ENCODE peak calls at places on chromosomes 12 and 14, in six cellular contexts. One of them, this sample, is unnamed. For H3K36me3, the result is how much of the 10 kb centered on the place peaks cover.

GRCh38 chr12:185197-185955 is 28.6 kb downstream of the SLC6A12 start:
- DNase-seq in tibial nerve: no peak
- DNase-seq in SK-N-SH: no peak
- DNase-seq in ovary: no peak
- DNase-seq in stomach: no peak
- DNase-seq in HepG2: no peak
- DNase-seq in this sample: no peak

GRCh38 chr14:84646791-84647500 is 883.0 kb upstream of the FLRT2 start:
- DNase-seq in tibial nerve: no peak
- DNase-seq in ovary: no peak
- DNase-seq in stomach: no peak
- DNase-seq in SK-N-SH: no peak
- DNase-seq in HepG2: no peak
- DNase-seq in this sample: no peak

GRCh38 chr12:108856428-108857157 is 790 bp downstream of the SSH1 start:
- DNase-seq in stomach: peak
- DNase-seq in HepG2: peak
- DNase-seq in tibial nerve: peak
- DNase-seq in ovary: peak
- DNase-seq in SK-N-SH: peak
- DNase-seq in this sample: peak

GRCh38 chr14:23183479-23183878 is at the start of gene SLC7A8:
- DNase-seq in SK-N-SH: no peak
- DNase-seq in stomach: peak
- DNase-seq in ovary: peak
- DNase-seq in tibial nerve: peak
- DNase-seq in HepG2: no peak
- DNase-seq in this sample: peak

GRCh38 chr14:72736348-72736747 is 157.6 kb downstream of the DPF3 start:
- DNase-seq in SK-N-SH: peak
- DNase-seq in tibial nerve: no peak
- DNase-seq in HepG2: peak
- DNase-seq in ovary: no peak
- DNase-seq in stomach: peak
- DNase-seq in this sample: no peak

GRCh38 chr12:22459872-22460490 is 84.4 kb downstream of the C2CD5 start:
- DNase-seq in ovary: no peak
- DNase-seq in SK-N-SH: peak
- DNase-seq in tibial nerve: no peak
- DNase-seq in HepG2: peak
- DNase-seq in stomach: no peak
- DNase-seq in this sample: no peak

GRCh38 chr14:35320472-35320871 is 28.3 kb downstream of the PSMA6 start:
- DNase-seq in tibial nerve: no peak
- DNase-seq in HepG2: no peak
- DNase-seq in ovary: no peak
- DNase-seq in stomach: no peak
- DNase-seq in SK-N-SH: no peak
- DNase-seq in this sample: no peak

GRCh38 chr14:103679351-103679750 is 35.9 kb downstream of the XRCC3 start:
- DNase-seq in tibial nerve: no peak
- DNase-seq in HepG2: peak
- DNase-seq in SK-N-SH: peak
- DNase-seq in stomach: peak
- DNase-seq in ovary: no peak
- DNase-seq in this sample: peak

GRCh38 chr12:112584266-112584722 is 165.5 kb downstream of the PTPN11 start:
- DNase-seq in tibial nerve: no peak
- DNase-seq in ovary: no peak
- DNase-seq in stomach: no peak
- DNase-seq in SK-N-SH: no peak
- DNase-seq in HepG2: peak
- DNase-seq in this sample: no peak

GRCh38 chr12:128606040-128606439 is 217.7 kb downstream of the SLC15A4 start:
- DNase-seq in tibial nerve: no peak
- DNase-seq in ovary: no peak
- DNase-seq in HepG2: no peak
- DNase-seq in stomach: no peak
- DNase-seq in SK-N-SH: no peak
- DNase-seq in this sample: no peak

GRCh38 chr14:31207746-31208545 is at the start of gene HECTD1:
- DNase-seq in HepG2: peak
- DNase-seq in ovary: no peak
- DNase-seq in stomach: peak
- DNase-seq in SK-N-SH: peak
- DNase-seq in tibial nerve: peak
- DNase-seq in this sample: peak
- TF ChIP-seq EP300 in HepG2: peak
- TF ChIP-seq EP300 in ovary: no peak
- TF ChIP-seq EP300 in stomach: no peak
- TF ChIP-seq EP300 in SK-N-SH: no peak
- TF ChIP-seq EP300 in tibial nerve: peak
- TF ChIP-seq EP300 in this sample: no peak

GRCh38 chr12:124350491-124350890 is 55.6 kb downstream of the RFLNA start:
- DNase-seq in HepG2: no peak
- DNase-seq in ovary: no peak
- DNase-seq in SK-N-SH: no peak
- DNase-seq in stomach: no peak
- DNase-seq in tibial nerve: no peak
- DNase-seq in this sample: no peak

GRCh38 chr12:124354400-124354799 is 59.5 kb downstream of the RFLNA start:
- DNase-seq in ovary: no peak
- DNase-seq in stomach: no peak
- DNase-seq in tibial nerve: no peak
- DNase-seq in SK-N-SH: no peak
- DNase-seq in HepG2: no peak
- DNase-seq in this sample: no peak

GRCh38 chr12:124352839-124353238 is 57.9 kb downstream of the RFLNA start:
- DNase-seq in stomach: peak
- DNase-seq in ovary: no peak
- DNase-seq in SK-N-SH: no peak
- DNase-seq in HepG2: peak
- DNase-seq in tibial nerve: no peak
- DNase-seq in this sample: peak

GRCh38 chr12:124351422-124351821 is 56.5 kb downstream of the RFLNA start:
- DNase-seq in ovary: no peak
- DNase-seq in SK-N-SH: no peak
- DNase-seq in tibial nerve: no peak
- DNase-seq in HepG2: no peak
- DNase-seq in stomach: no peak
- DNase-seq in this sample: no peak

GRCh38 chr12:124352257-124352656 is 57.4 kb downstream of the RFLNA start:
- DNase-seq in tibial nerve: no peak
- DNase-seq in HepG2: no peak
- DNase-seq in ovary: no peak
- DNase-seq in stomach: no peak
- DNase-seq in SK-N-SH: no peak
- DNase-seq in this sample: no peak
- H3K36me3 ChIP-seq in tibial nerve: half or more
- H3K36me3 ChIP-seq in HepG2: half or more
- H3K36me3 ChIP-seq in ovary: under half
- H3K36me3 ChIP-seq in stomach: half or more
- H3K36me3 ChIP-seq in SK-N-SH: half or more
- H3K36me3 ChIP-seq in this sample: under half

DNA sequence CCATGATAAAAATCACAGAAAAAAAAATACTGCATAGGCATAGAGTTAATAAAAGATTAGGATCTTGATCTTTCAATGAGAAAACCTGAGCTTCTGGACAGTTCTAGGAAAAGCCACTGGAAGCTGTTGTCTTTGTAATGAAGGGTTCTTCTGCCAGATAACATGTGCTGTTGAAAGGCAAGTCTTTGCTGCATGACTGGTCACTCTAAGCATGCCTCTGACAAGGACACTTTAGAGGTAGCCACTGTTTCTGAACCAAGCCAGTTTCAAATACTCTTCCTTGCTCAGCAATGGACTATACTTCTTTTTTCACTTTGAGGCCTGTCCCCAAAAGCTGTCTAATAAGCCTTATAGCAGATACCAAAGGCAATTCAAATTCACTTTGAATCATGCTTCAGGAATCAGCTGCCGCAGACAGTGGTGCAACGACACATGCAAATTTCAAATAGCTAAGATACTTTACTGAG is 70.2 kb downstream of the BTG1 start:
- DNase-seq in SK-N-SH: no peak
- DNase-seq in ovary: no peak
- DNase-seq in tibial nerve: no peak
- DNase-seq in HepG2: no peak
- DNase-seq in stomach: no peak
- DNase-seq in this sample: no peak
- TF ChIP-seq EP300 in SK-N-SH: no peak
- TF ChIP-seq EP300 in ovary: no peak
- TF ChIP-seq EP300 in tibial nerve: no peak
- TF ChIP-seq EP300 in HepG2: no peak
- TF ChIP-seq EP300 in stomach: no peak
- TF ChIP-seq EP300 in this sample: no peak

DNA sequence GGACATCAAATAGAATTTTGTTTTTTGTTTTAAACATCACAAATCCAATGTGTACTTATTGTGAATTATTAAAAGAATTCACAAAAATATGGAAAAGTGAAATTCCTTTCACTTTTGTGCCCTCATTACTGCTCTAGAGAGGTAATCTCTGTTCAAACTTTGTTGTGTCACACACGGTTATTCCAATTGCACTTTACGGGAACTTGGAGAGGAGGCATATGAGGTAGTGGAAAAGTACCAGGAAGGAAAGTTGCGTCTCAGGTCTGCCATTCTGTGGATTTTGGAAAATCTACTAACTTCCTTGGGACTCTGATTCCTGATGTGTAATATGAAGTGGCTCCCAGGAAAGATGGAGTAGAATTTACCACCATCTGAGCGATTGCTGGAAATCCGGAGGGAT is 90.9 kb upstream of the DCN start:
- DNase-seq in tibial nerve: no peak
- DNase-seq in stomach: no peak
- DNase-seq in ovary: no peak
- DNase-seq in HepG2: no peak
- DNase-seq in SK-N-SH: no peak
- DNase-seq in this sample: no peak
- H3K36me3 ChIP-seq in tibial nerve: under half
- H3K36me3 ChIP-seq in stomach: under half
- H3K36me3 ChIP-seq in ovary: under half
- H3K36me3 ChIP-seq in HepG2: under half
- H3K36me3 ChIP-seq in SK-N-SH: under half
- H3K36me3 ChIP-seq in this sample: under half